ENCODE peak calls at places on chromosomes 6 and 20, in six cellular contexts. F is glutamatergic neuron, H is ascending aorta, E is psoas muscle, T is fibroblast of the aortic adventitia, Q is heart left ventricle. D is an unnamed sample.

GRCh38 chr20:4633780-4634179 is 87.9 kb upstream of the PRND start:
- DNase-seq in F (no peak), H (no peak), E (no peak), T (peak; percentile 95), Q (peak; percentile 32), D (no peak)

GRCh38 chr6:31717499-31718222 is 2.5 kb downstream of the LY6G6D start:
- DNase-seq in F (no peak), H (no peak), E (no peak), T (no peak), Q (no peak), D (no peak)

GRCh38 chr6:33854572-33855030 is 50.8 kb upstream of the MLN start:
- DNase-seq in F (no peak), H (no peak), E (peak; percentile 48), T (peak; percentile 15), Q (peak; percentile 17), D (no peak)

GRCh38 chr6:1613631-1614447 is 4.1 kb downstream of the FOXC1 start:
- DNase-seq in F (peak; percentile 63), H (peak; percentile 64), E (no peak), T (peak; percentile 68), Q (peak; percentile 52), D (no peak)

GRCh38 chr6:109513571-109514071 is 30.6 kb upstream of the ZBTB24 start:
- DNase-seq in F (no peak), H (no peak), E (no peak), T (peak; percentile 92), Q (no peak), D (no peak)

GRCh38 chr6:56850618-56851017 is 104.3 kb upstream of the BEND6 start:
- DNase-seq in F (no peak), H (no peak), E (no peak), T (peak; percentile 24), Q (no peak), D (no peak)

GRCh38 chr20:20212675-20213096 is 155.2 kb upstream of the INSM1 start:
- DNase-seq in F (no peak), H (no peak), E (no peak), T (no peak), Q (peak; percentile 63), D (no peak)

GRCh38 chr6:31362751-31363150 is 5.8 kb upstream of the HLA-B start:
- DNase-seq in F (no peak), H (no peak), E (no peak), T (no peak), Q (no peak), D (no peak)

GRCh38 chr6:21740719-21741118 is 147.2 kb downstream of the SOX4 start:
- DNase-seq in F (no peak), H (no peak), E (no peak), T (peak; percentile 68), Q (no peak), D (no peak)

GRCh38 chr6:11043552-11043960 is 549 bp downstream of the ELOVL2 start:
- DNase-seq in F (peak; percentile 39), H (no peak), E (no peak), T (no peak), Q (no peak), D (no peak)

GRCh38 chr6:107173779-107174178 is 58.5 kb upstream of the BEND3 start:
- DNase-seq in F (no peak), H (no peak), E (no peak), T (peak; percentile 25), Q (no peak), D (no peak)

GRCh38 chr6:107180114-107180513 is 64.8 kb upstream of the BEND3 start:
- DNase-seq in F (no peak), H (no peak), E (no peak), T (no peak), Q (no peak), D (no peak)

GRCh38 chr6:107179004-107179403 is 63.7 kb upstream of the BEND3 start:
- DNase-seq in F (no peak), H (no peak), E (no peak), T (peak; percentile 22), Q (no peak), D (no peak)
- TF ChIP-seq CTCF in F (no peak), H (no peak), E (peak; percentile 8), T (no peak), Q (no peak), D (peak; percentile 57)

DNA sequence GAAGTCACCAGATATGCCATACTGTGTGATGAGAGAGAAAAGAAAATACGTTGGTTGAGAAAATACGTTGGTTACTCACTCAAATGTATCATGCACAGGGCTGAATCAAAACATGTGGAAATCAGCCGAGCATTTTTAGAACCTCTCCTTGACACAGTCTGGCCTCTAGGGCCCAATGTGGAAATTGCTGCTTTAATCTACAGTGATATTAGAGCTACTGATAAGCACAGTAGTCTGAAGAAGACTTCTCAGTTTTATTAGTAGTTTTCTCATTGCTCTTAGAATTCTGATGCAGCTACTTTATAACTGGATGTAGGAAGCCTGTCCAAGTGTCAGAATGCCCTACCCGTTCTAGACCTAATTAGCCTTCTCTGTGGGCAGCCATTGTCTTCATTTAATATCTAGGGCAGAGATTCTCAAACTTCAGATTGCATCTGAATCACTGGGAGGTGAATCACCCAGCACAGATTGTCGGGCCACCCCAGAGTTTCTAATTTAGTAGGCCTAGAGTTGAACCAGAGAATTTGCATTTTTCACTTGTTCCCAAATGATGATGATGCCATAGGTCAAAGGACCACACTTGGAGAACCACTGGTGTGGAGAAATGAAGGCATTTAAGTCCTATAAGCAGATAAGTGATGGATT is 229.1 kb downstream of the PLCB1 start:
- DNase-seq in F (no peak), H (no peak), E (no peak), T (peak; percentile 70), Q (no peak), D (no peak)
- TF ChIP-seq CTCF in F (no peak), H (no peak), E (peak; percentile 40), T (peak; percentile 40), Q (peak; percentile 12), D (peak; percentile 25)

GRCh38 chr20:45095753-45096371 is 5.1 kb downstream of the KCNS1 start:
- DNase-seq in F (no peak), H (no peak), E (no peak), T (peak; percentile 80), Q (peak; percentile 50), D (no peak)

GRCh38 chr20:45098096-45098773 is 2.7 kb downstream of the KCNS1 start:
- DNase-seq in F (peak; percentile 65), H (no peak), E (no peak), T (no peak), Q (no peak), D (no peak)

GRCh38 chr20:45094864-45095574 is 5.9 kb downstream of the KCNS1 start:
- DNase-seq in F (no peak), H (no peak), E (no peak), T (no peak), Q (no peak), D (no peak)

GRCh38 chr20:45096781-45097180 is 4.1 kb downstream of the KCNS1 start:
- DNase-seq in F (no peak), H (no peak), E (no peak), T (no peak), Q (no peak), D (no peak)

GRCh38 chr20:45097485-45098095 is 3.3 kb downstream of the KCNS1 start:
- DNase-seq in F (no peak), H (no peak), E (no peak), T (peak; percentile 50), Q (no peak), D (no peak)
- TF ChIP-seq CTCF in F (no peak), H (no peak), E (peak; percentile 20), T (peak; percentile 49), Q (no peak), D (no peak)

DNA sequence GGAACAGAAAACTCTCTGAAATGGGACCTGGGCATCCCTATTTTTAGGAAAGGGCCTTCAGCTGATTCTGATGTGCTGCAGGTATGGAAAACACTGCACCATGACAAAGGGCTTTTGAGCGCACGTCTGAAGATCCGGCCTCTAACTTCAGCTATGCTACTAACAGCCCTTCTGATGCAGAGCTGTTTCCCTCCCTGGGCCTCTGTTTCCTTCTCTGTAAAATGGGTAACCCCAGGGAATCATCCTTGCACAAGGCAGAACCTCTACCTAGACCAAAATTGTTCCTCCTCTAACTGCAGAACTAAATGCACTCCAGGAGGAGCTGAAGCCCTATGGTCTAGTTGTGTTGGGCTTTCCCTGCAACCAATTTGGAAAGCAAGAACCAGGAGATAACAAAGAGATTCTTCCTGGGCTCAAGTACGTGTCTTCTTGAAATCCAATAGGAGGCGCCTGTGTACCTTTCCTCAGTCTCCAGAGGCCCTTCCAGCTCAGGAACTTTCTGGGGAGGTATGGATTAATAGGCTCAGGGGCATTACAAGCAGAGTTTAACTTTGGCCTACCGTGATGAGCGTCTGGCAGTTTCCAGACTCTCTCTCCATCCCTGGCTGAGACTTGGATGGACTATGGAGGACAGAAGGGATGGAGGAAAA is 5.9 kb downstream of the GPX5 start:
- DNase-seq in F (no peak), H (no peak), E (no peak), T (no peak), Q (no peak), D (no peak)
- TF ChIP-seq CTCF in F (no peak), H (no peak), E (no peak), T (no peak), Q (no peak), D (no peak)

GRCh38 chr20:24972341-24972740 is 20.2 kb downstream of the APMAP start:
- DNase-seq in F (no peak), H (no peak), E (no peak), T (no peak), Q (no peak), D (no peak)
- TF ChIP-seq CTCF in F (no peak), H (no peak), E (no peak), T (no peak), Q (no peak), D (no peak)

GRCh38 chr20:34268851-34269668 is 27.8 kb downstream of the ASIP start:
- DNase-seq in F (peak; percentile 48), H (no peak), E (peak; percentile 27), T (no peak), Q (no peak), D (peak; percentile 84)
- TF ChIP-seq CTCF in F (no peak), H (no peak), E (no peak), T (no peak), Q (no peak), D (no peak)

GRCh38 chr20:25540273-25540672 is 45.1 kb downstream of the NINL start:
- DNase-seq in F (peak; percentile 37), H (no peak), E (no peak), T (no peak), Q (peak; percentile 50), D (no peak)
- TF ChIP-seq CTCF in F (peak; percentile 47), H (peak; percentile 31), E (peak; percentile 32), T (peak; percentile 59), Q (no peak), D (peak; percentile 65)

GRCh38 chr6:2989332-2990178 is 10.1 kb upstream of the NQO2 start:
- DNase-seq in F (peak; percentile 70), H (peak; percentile 95), E (peak; percentile 66), T (peak; percentile 97), Q (peak; percentile 90), D (no peak)
- TF ChIP-seq CTCF in F (peak; percentile 3), H (no peak), E (no peak), T (no peak), Q (no peak), D (peak; percentile 15)